ENCODE peak calls at places on chromosomes 3 and 15, in six cellular contexts. L, I, X, D, O and T are unnamed samples.

GRCh38 chr3:7241584-7242302 is 380.8 kb downstream of the GRM7 start:
- DNase-seq in L (no peak), I (no peak), X (no peak), D (no peak), O (no peak), T (no peak)

GRCh38 chr3:126101521-126101982 is 17.6 kb upstream of the SLC41A3 start:
- DNase-seq in L (no peak), I (no peak), X (no peak), D (no peak), O (no peak), T (no peak)

GRCh38 chr15:31359722-31360111 is 33.1 kb downstream of the KLF13 start:
- DNase-seq in L (no peak), I (no peak), X (no peak), D (no peak), O (no peak), T (no peak)

GRCh38 chr3:159667261-159667660 is 321.4 kb upstream of the IL12A start:
- DNase-seq in L (no peak), I (no peak), X (no peak), D (no peak), O (no peak), T (no peak)

GRCh38 chr3:102933377-102933776 is 498.6 kb downstream of the ZPLD1 start:
- DNase-seq in L (no peak), I (no peak), X (no peak), D (no peak), O (no peak), T (no peak)

GRCh38 chr3:51110586-51110985 is 274.5 kb upstream of the MANF start:
- DNase-seq in L (no peak), I (no peak), X (no peak), D (no peak), O (no peak), T (no peak)

GRCh38 chr3:170132335-170132734 is 49.2 kb downstream of the PHC3 start:
- DNase-seq in L (no peak), I (peak), X (no peak), D (no peak), O (no peak), T (no peak)

GRCh38 chr3:89256882-89257281 is 149.5 kb downstream of the EPHA3 start:
- DNase-seq in L (no peak), I (no peak), X (no peak), D (no peak), O (peak), T (no peak)

GRCh38 chr15:91517491-91518200 is 335.9 kb upstream of the SLCO3A1 start:
- DNase-seq in L (no peak), I (no peak), X (no peak), D (no peak), O (no peak), T (no peak)

GRCh38 chr3:35088943-35089342 is 550.4 kb upstream of the ARPP21 start:
- DNase-seq in L (no peak), I (no peak), X (no peak), D (no peak), O (no peak), T (no peak)

GRCh38 chr15:71538181-71538580 is 272.2 kb upstream of the NR2E3 start:
- DNase-seq in L (no peak), I (no peak), X (no peak), D (no peak), O (no peak), T (no peak)

GRCh38 chr3:178504128-178504527 is 32.1 kb upstream of the KCNMB2 start:
- DNase-seq in L (no peak), I (no peak), X (no peak), D (no peak), O (no peak), T (no peak)

GRCh38 chr3:36796896-36797295 is 32.5 kb upstream of the DCLK3 start:
- DNase-seq in L (no peak), I (no peak), X (no peak), D (no peak), O (no peak), T (no peak)

GRCh38 chr15:25671132-25671531 is 192.0 kb downstream of the ATP10A start:
- DNase-seq in L (no peak), I (no peak), X (no peak), D (no peak), O (no peak), T (no peak)

GRCh38 chr3:146739203-146739671 is 134.1 kb upstream of the PLSCR5 start:
- DNase-seq in L (no peak), I (no peak), X (no peak), D (no peak), O (no peak), T (no peak)

GRCh38 chr3:73351423-73352071 is 273.2 kb downstream of the PDZRN3 start:
- DNase-seq in L (no peak), I (no peak), X (no peak), D (no peak), O (no peak), T (no peak)

GRCh38 chr3:194749631-194750271 is 64.1 kb downstream of the FAM43A start:
- DNase-seq in L (no peak), I (peak), X (no peak), D (no peak), O (peak), T (no peak)

GRCh38 chr15:69305204-69305931 is 6.7 kb downstream of the PAQR5 start:
- DNase-seq in L (peak), I (peak), X (peak), D (peak), O (peak), T (no peak)

GRCh38 chr15:53072077-53072476 is 281.9 kb upstream of the ONECUT1 start:
- DNase-seq in L (peak), I (peak), X (peak), D (peak), O (peak), T (peak)

GRCh38 chr15:87739866-87740265 is 516.7 kb downstream of the NTRK3 start:
- DNase-seq in L (no peak), I (no peak), X (no peak), D (no peak), O (no peak), T (no peak)

GRCh38 chr3:194871143-194871863 is 185.6 kb downstream of the FAM43A start:
- DNase-seq in L (peak), I (no peak), X (no peak), D (peak), O (no peak), T (no peak)

GRCh38 chr15:89502867-89503595 is 6.6 kb upstream of the RHCG start:
- DNase-seq in L (no peak), I (no peak), X (no peak), D (no peak), O (no peak), T (no peak)
- TF ChIP-seq REST in L (no peak), I (no peak), X (no peak), D (no peak), O (no peak), T (no peak)

GRCh38 chr3:124887177-124887995 is at the start of gene ITGB5:
- DNase-seq in L (peak), I (peak), X (no peak), D (peak), O (peak), T (no peak)

GRCh38 chr3:124885466-124886167 is 1.5 kb downstream of the ITGB5 start:
- DNase-seq in L (peak), I (no peak), X (no peak), D (no peak), O (no peak), T (no peak)

GRCh38 chr3:124887996-124888298 is 782 bp upstream of the ITGB5 start:
- DNase-seq in L (no peak), I (no peak), X (no peak), D (no peak), O (no peak), T (no peak)

GRCh38 chr3:124888482-124889441 is 1.6 kb upstream of the ITGB5 start:
- DNase-seq in L (peak), I (no peak), X (no peak), D (no peak), O (no peak), T (no peak)

DNA sequence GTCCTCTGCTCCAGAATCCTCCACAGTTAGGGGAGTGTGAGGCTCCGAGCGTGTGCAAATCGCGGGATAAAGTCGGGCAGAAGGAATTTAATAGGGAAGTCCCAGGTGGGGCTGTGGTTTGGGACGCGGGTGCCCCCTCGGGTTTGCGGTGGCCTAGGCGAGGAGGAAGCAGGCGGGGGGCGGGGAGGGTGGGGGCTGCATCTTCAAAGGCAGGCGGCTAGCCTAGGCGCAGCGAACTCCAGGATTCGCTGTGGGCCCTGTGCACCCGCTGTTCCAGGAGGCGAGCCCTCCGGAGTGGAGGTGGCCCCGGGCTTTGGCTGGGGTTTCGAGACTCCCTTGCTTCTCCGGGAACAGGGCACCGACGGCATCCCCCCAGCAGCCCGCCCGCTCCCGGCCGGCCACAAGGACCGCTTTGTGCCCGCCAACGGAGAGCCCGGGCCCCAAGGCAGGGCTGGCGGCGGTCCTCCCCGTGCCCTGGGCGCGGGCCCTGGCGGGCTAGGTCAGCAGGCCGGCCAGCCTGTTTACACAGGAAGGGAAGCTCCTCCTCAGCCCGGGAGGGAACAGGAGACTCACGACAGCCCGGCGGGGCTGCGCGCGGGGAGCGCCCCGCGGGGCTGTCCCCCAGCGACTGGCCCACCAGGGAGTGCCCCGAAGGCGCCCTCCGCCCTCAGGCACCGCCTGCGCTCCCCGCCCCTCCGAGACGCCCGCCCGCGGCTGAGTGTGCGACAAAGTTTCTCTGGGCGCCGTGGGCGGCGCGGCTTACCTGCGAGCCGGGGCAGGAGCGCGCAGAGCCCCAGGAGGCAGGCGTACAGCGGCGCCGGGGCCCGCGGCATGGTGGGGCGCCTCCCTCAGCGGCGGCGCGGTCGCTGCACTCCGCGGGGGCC is 755 bp downstream of the ITGB5 start:
- DNase-seq in L (peak), I (peak), X (no peak), D (no peak), O (peak), T (no peak)
- TF ChIP-seq POLR2AphosphoS5 in L (no peak), I (no peak), X (peak), D (peak), O (peak), T (no peak)

GRCh38 chr3:120153294-120153693 is 59.0 kb upstream of the GSK3B start:
- DNase-seq in L (no peak), I (no peak), X (no peak), D (no peak), O (no peak), T (no peak)
- H3K27ac ChIP-seq in L (no peak), I (no peak), X (no peak), D (no peak), O (no peak), T (no peak)

GRCh38 chr3:63030666-63031065 is 155.4 kb upstream of the CADPS start:
- DNase-seq in L (no peak), I (no peak), X (no peak), D (no peak), O (no peak), T (no peak)

GRCh38 chr3:63034106-63034505 is 158.9 kb upstream of the CADPS start:
- DNase-seq in L (no peak), I (no peak), X (no peak), D (no peak), O (no peak), T (no peak)

GRCh38 chr3:63029921-63030320 is 154.7 kb upstream of the CADPS start:
- DNase-seq in L (no peak), I (no peak), X (no peak), D (no peak), O (no peak), T (no peak)

GRCh38 chr3:63029326-63029725 is 154.1 kb upstream of the CADPS start:
- DNase-seq in L (no peak), I (no peak), X (no peak), D (no peak), O (no peak), T (no peak)

GRCh38 chr3:63032876-63033275 is 157.7 kb upstream of the CADPS start:
- DNase-seq in L (no peak), I (no peak), X (no peak), D (no peak), O (no peak), T (no peak)
- TF ChIP-seq REST in L (no peak), I (no peak), X (no peak), D (no peak), O (no peak), T (no peak)

DNA sequence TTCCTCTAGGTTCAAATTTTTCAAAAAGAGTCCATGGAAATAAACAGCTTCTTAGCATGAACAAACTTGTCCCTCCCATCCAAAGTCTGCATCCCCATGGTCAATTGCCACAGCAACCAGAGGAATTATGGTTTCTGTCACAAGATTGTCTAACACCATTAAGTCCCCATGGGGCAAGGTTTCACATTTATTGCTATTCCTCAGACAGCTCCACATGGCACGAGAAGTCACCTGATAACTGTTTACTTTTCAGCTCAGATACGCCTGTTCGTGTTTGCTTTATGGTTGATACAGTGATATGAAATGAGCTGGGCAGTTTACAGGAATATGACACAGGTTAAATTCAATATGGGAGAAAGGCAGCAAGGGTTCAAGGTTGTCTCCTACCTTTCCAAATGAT is 37.9 kb upstream of the MUC13 start:
- DNase-seq in L (no peak), I (no peak), X (no peak), D (no peak), O (no peak), T (no peak)
- TF ChIP-seq POLR2AphosphoS5 in L (no peak), I (no peak), X (no peak), D (no peak), O (no peak), T (no peak)

DNA sequence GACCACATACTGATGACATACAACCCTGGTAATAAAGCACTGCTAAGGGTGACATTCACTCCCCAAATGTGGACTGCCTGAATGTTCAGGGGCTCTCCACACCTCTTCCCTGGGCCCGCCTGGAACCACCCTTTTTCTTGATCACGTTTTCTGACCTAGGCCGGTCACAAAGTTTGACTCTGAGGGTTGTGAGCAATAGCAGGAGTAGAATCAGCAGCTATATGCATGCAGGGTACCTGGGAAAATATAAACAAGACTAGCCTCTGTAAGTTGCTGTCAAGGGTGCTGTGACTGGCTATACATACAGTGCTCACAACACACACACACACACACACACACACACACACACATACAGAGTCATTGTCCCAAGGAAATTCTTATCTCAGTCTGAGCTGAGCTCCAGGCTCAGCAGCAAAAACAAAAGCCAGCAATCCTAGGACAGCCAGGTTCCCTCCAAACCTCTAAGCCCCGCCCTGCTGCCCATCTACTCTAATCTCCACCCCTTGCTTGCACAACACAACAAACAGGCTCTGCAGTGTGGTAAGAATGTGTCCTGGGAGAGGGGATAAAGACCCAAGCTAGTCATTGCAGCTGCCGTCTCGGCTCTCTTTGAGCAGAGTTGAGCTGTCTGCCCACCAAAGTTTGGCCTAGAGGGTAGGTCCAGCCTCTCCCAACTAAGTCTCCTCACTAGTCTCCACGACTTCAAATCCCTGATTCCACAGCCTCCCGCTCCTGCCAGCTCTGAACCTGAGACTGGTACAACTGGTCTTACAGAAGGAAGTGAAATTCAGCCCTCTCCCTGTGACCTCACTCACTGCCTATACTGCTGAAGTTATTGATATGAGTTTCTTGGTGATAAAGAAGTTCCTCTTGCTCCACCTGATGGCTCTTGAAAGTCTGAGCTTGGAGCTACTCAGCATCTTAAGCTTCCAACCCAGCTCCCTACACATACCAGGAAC is 2.2 kb downstream of the BMF start:
- DNase-seq in L (peak), I (peak), X (no peak), D (no peak), O (peak), T (peak)
- H3K27ac ChIP-seq in L (peak), I (peak), X (no peak), D (no peak), O (peak), T (peak)

DNA sequence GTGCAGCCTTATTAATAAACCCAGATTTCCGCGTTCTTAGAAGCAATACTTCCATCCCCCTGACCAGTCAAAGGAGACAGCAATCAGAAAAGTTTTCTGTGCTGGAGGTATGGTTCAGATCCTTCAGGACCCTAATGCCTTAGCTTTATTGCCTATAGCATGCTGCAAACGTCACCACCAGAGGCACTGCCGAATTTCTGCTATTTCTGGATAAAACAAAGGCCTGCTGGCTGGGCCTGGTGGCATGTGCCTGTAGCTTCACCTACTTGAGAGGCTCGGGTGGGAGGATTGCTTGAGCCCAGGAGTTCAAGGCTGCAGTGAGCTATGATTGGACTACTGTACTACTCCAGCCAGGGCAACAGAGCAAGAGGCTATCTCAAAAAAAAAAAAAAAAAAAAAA is 407.2 kb downstream of the FOXP1 start:
- DNase-seq in L (peak), I (no peak), X (no peak), D (no peak), O (no peak), T (no peak)
- TF ChIP-seq REST in L (no peak), I (no peak), X (no peak), D (no peak), O (no peak), T (no peak)

GRCh38 chr3:32421991-32422859 is 30.6 kb downstream of the CMTM7 start:
- DNase-seq in L (no peak), I (no peak), X (no peak), D (peak), O (no peak), T (peak)
- TF ChIP-seq POLR2AphosphoS5 in L (no peak), I (no peak), X (peak), D (peak), O (no peak), T (peak)